ENCODE peak calls at places on chromosomes 16 and 17, in seven cellular contexts. P is activated CD4-positive, CD25-positive, alpha-beta regulatory T cell; B is kidney epithelial cell; A is NCI-H460; I is activated CD4-positive, alpha-beta memory T cell treated with anti-CD3 and anti-CD28 coated beads, Interleukin-2, amount 10 ng/mL, durations not matched to agents 7 days and 5 days; G is AG04450; T is NT2/D1. U is an unnamed sample.

GRCh38 chr17:1239210-1239609 is 31.0 kb upstream of the BHLHA9 start:
- DNase-seq in P (no peak), B (no peak), A (no peak), I (no peak), G (no peak), T (no peak), U (no peak)

GRCh38 chr16:58499615-58500328 is at the start of gene NDRG4:
- DNase-seq in P (no peak), B (peak; percentile 86), A (peak; percentile 83), I (no peak), G (peak; percentile 84), T (no peak), U (no peak)

GRCh38 chr16:70250748-70251650 is 741 bp downstream of the EXOSC6 start:
- DNase-seq in P (no peak), B (no peak), A (peak; percentile 25), I (peak; percentile 37), G (no peak), T (no peak), U (peak; percentile 30)

GRCh38 chr17:35046740-35047283 is 16.7 kb downstream of the RFFL start:
- DNase-seq in P (peak; percentile 5), B (no peak), A (no peak), I (peak; percentile 77), G (no peak), T (no peak), U (peak; percentile 13)

GRCh38 chr16:70736454-70737376 is 50.9 kb upstream of the MTSS2 start:
- DNase-seq in P (no peak), B (no peak), A (no peak), I (no peak), G (no peak), T (no peak), U (no peak)

GRCh38 chr17:80908776-80909175 is 82.9 kb upstream of the CHMP6 start:
- DNase-seq in P (no peak), B (no peak), A (no peak), I (no peak), G (no peak), T (no peak), U (no peak)

GRCh38 chr16:70779361-70779760 is 21.6 kb downstream of the VAC14 start:
- DNase-seq in P (no peak), B (no peak), A (no peak), I (no peak), G (no peak), T (no peak), U (no peak)

GRCh38 chr17:66520986-66521385 is 218.6 kb downstream of the PRKCA start:
- DNase-seq in P (no peak), B (no peak), A (no peak), I (no peak), G (no peak), T (no peak), U (no peak)

GRCh38 chr16:62475573-62475972 is 439.3 kb upstream of the CDH8 start:
- DNase-seq in P (no peak), B (no peak), A (no peak), I (no peak), G (no peak), T (no peak), U (no peak)

GRCh38 chr16:85502357-85502756 is 110.8 kb upstream of the GSE1 start:
- DNase-seq in P (no peak), B (no peak), A (no peak), I (no peak), G (no peak), T (no peak), U (no peak)

GRCh38 chr16:46857261-46857962 is 26.4 kb upstream of the C16orf87 start:
- DNase-seq in P (no peak), B (peak; percentile 25), A (peak; percentile 16), I (no peak), G (peak; percentile 47), T (no peak), U (no peak)

GRCh38 chr17:11986939-11987329 is 10.3 kb downstream of the ZNF18 start:
- DNase-seq in P (no peak), B (no peak), A (peak; percentile 44), I (no peak), G (peak; percentile 13), T (peak; percentile 22), U (no peak)

GRCh38 chr16:8634991-8635736 is 13.7 kb downstream of the METTL22 start:
- DNase-seq in P (no peak), B (no peak), A (peak; percentile 44), I (no peak), G (no peak), T (peak; percentile 57), U (no peak)

GRCh38 chr16:4940719-4941118 is 3.8 kb upstream of the PPL start:
- DNase-seq in P (no peak), B (no peak), A (no peak), I (no peak), G (no peak), T (no peak), U (no peak)

GRCh38 chr17:73719588-73720071 is 75.4 kb upstream of the SDK2 start:
- DNase-seq in P (no peak), B (no peak), A (no peak), I (no peak), G (no peak), T (no peak), U (no peak)

GRCh38 chr16:87618216-87618615 is 15.9 kb downstream of the JPH3 start:
- DNase-seq in P (no peak), B (no peak), A (no peak), I (no peak), G (no peak), T (no peak), U (no peak)

GRCh38 chr17:40903129-40903847 is 18.2 kb upstream of the KRT20 start:
- DNase-seq in P (no peak), B (peak; percentile 94), A (no peak), I (no peak), G (no peak), T (no peak), U (no peak)

GRCh38 chr17:42797067-42798007 is 1.2 kb downstream of the COA3 start:
- DNase-seq in P (no peak), B (peak; percentile 49), A (no peak), I (no peak), G (no peak), T (no peak), U (no peak)